ENCODE peak calls at places on chromosomes 5 and 9, in seven cellular contexts. V is effector memory CD4-positive, alpha-beta T cell; N is A549; S is iPS DF 6.9; T is ovary; F is adrenal gland; M is Panc1. U is an unnamed sample.

GRCh38 chr5:30500513-30500912 is 693.0 kb upstream of the CDH6 start:
- DNase-seq in V (no peak), N (no peak), S (no peak), T (no peak), F (no peak), M (no peak), U (no peak)

GRCh38 chr9:87502446-87503232 is 5.0 kb downstream of the DAPK1 start:
- DNase-seq in V (no peak), N (no peak), S (no peak), T (no peak), F (no peak), M (no peak), U (peak; percentile 98)

GRCh38 chr5:98771389-98772109 is 1.9 kb upstream of the RGMB start:
- DNase-seq in V (no peak), N (peak; percentile 88), S (peak; percentile 66), T (peak; percentile 37), F (peak; percentile 72), M (peak; percentile 92), U (peak; percentile 60)

GRCh38 chr5:96087939-96088338 is 126.3 kb upstream of the ELL2 start:
- DNase-seq in V (no peak), N (no peak), S (no peak), T (no peak), F (no peak), M (no peak), U (no peak)

GRCh38 chr5:127785098-127785927 is 82.1 kb downstream of the CCDC192 start:
- DNase-seq in V (peak; percentile 11), N (no peak), S (no peak), T (no peak), F (no peak), M (no peak), U (no peak)

GRCh38 chr5:9176641-9177040 is 369.2 kb downstream of the SEMA5A start:
- DNase-seq in V (no peak), N (no peak), S (no peak), T (no peak), F (no peak), M (no peak), U (no peak)

GRCh38 chr9:71271602-71272001 is 150.2 kb upstream of the TRPM3 start:
- DNase-seq in V (no peak), N (no peak), S (no peak), T (no peak), F (no peak), M (no peak), U (no peak)

GRCh38 chr5:159442210-159442850 is 112.0 kb upstream of the IL12B start:
- DNase-seq in V (no peak), N (no peak), S (peak; percentile 11), T (peak; percentile 39), F (no peak), M (no peak), U (no peak)

GRCh38 chr9:99451121-99451606 is 229.1 kb downstream of the SEC61B start:
- DNase-seq in V (no peak), N (no peak), S (no peak), T (no peak), F (peak; percentile 75), M (no peak), U (no peak)

GRCh38 chr5:141914154-141914743 is 9.4 kb upstream of the DELE1 start:
- DNase-seq in V (no peak), N (no peak), S (no peak), T (no peak), F (peak; percentile 59), M (no peak), U (no peak)

GRCh38 chr5:176888016-176888864 is 10.9 kb downstream of the HK3 start:
- DNase-seq in V (no peak), N (no peak), S (no peak), T (no peak), F (no peak), M (no peak), U (no peak)

GRCh38 chr9:70412678-70413426 is 1.6 kb downstream of the KLF9 start:
- DNase-seq in V (peak; percentile 36), N (peak; percentile 53), S (no peak), T (peak; percentile 94), F (peak; percentile 95), M (no peak), U (no peak)

GRCh38 chr5:197892-198489 is 6.7 kb downstream of the LRRC14B start:
- DNase-seq in V (no peak), N (no peak), S (no peak), T (peak; percentile 8), F (no peak), M (no peak), U (no peak)

GRCh38 chr5:63233906-63234305 is 655.3 kb downstream of the LRRC70 start:
- DNase-seq in V (no peak), N (no peak), S (no peak), T (no peak), F (no peak), M (no peak), U (no peak)

GRCh38 chr5:30458681-30459080 is 734.8 kb upstream of the CDH6 start:
- DNase-seq in V (no peak), N (no peak), S (no peak), T (no peak), F (no peak), M (no peak), U (no peak)

GRCh38 chr5:102778478-102778877 is 23.4 kb downstream of the PAM start:
- DNase-seq in V (no peak), N (no peak), S (no peak), T (no peak), F (peak; percentile 24), M (no peak), U (no peak)

GRCh38 chr5:17398439-17398838 is 99.6 kb upstream of the TAF11L2 start:
- DNase-seq in V (no peak), N (no peak), S (no peak), T (no peak), F (no peak), M (no peak), U (no peak)

GRCh38 chr5:168140256-168140655 is 151.2 kb upstream of the WWC1 start:
- DNase-seq in V (no peak), N (no peak), S (no peak), T (no peak), F (no peak), M (no peak), U (no peak)

DNA sequence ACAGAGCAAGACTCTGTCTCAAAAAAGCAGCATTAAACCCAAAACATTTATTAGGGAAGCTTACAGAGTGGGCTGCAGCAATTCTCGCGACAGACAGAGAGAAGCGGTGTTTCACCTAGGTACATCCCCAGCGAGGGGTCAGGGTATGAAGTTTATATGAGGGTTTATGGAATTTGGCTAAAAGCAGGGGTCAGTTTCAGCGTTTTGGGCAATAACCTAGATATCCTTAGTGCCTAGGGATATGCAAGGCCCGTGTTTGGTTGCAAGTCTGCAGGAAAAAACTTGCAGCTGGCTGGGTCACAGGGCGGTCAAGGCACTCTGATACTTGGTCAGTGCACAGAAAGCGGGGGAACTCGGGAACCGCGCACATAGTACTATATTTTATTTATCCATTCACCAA is 649 bp upstream of the GLE1 start:
- DNase-seq in V (no peak), N (no peak), S (no peak), T (peak; percentile 47), F (peak; percentile 48), M (no peak), U (peak; percentile 38)
- H3K27ac ChIP-seq in V (no peak overlapping the region), N (peak overlapping the region; percentile 84), S (no peak overlapping the region), T (no peak overlapping the region), F (no peak overlapping the region), M (peak overlapping the region; percentile 78), U (no peak overlapping the region)

DNA sequence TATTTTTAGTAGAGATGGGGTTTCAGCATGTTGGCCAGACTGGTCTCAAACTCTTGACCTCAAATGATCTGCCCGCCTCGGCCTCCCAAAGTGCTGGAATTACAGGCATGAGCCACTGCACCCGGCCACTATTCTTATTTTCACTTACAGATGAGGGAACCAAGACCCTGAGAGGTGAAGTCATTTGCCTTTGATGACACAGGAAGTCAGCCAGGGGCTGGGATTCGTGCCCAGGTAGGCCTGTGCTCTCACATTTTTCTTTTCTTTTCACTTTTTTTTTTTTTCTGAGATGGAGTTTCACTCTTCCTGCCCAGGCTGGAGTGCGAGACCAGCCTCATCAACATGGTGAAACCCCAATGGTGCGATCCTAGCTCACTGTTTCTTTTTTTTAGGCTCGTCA is 22.2 kb downstream of the ENG start:
- DNase-seq in V (no peak), N (no peak), S (no peak), T (peak; percentile 46), F (peak; percentile 8), M (no peak), U (no peak)
- H3K27ac ChIP-seq in V (no peak overlapping the region), N (no peak overlapping the region), S (no peak overlapping the region), T (peak overlapping the region; percentile 23), F (peak overlapping the region; percentile 57), M (no peak overlapping the region), U (no peak overlapping the region)

GRCh38 chr9:133352635-133353340 is 3.5 kb downstream of the SURF1 start:
- DNase-seq in V (no peak), N (no peak), S (no peak), T (no peak), F (no peak), M (no peak), U (no peak)

GRCh38 chr9:133349965-133350624 is 2.1 kb downstream of the RPL7A start:
- DNase-seq in V (no peak), N (no peak), S (no peak), T (no peak), F (no peak), M (no peak), U (no peak)

GRCh38 chr9:133351908-133352634 is 4.1 kb downstream of the RPL7A start:
- DNase-seq in V (no peak), N (peak; percentile 72), S (no peak), T (no peak), F (peak; percentile 61), M (no peak), U (peak; percentile 54)

GRCh38 chr9:133353548-133353947 is 2.7 kb downstream of the SURF1 start:
- DNase-seq in V (no peak), N (no peak), S (no peak), T (no peak), F (no peak), M (no peak), U (no peak)

DNA sequence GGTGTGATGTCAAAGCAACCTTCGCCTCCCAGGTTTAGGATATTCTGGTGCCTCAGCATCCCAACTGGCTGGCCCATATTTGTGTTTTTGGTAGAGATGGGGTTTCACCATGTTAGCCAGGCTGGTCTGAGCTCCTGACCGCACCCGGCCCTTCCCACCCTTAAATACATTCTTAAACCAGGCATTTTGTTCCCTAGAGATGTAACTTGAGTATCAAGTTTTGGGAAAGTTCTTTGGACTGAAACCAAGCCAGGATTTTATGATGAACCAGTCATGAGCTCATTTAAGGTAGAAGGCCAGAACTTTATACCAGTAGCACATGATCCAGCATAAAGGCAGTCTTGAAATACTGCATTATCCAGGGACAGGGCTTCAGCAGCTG is 3.5 kb downstream of the RPL7A start:
- DNase-seq in V (no peak), N (no peak), S (no peak), T (no peak), F (no peak), M (no peak), U (no peak)
- H3K27ac ChIP-seq in V (no peak overlapping the region), N (no peak overlapping the region), S (no peak overlapping the region), T (no peak overlapping the region), F (peak overlapping the region; percentile 24), M (no peak overlapping the region), U (no peak overlapping the region)

DNA sequence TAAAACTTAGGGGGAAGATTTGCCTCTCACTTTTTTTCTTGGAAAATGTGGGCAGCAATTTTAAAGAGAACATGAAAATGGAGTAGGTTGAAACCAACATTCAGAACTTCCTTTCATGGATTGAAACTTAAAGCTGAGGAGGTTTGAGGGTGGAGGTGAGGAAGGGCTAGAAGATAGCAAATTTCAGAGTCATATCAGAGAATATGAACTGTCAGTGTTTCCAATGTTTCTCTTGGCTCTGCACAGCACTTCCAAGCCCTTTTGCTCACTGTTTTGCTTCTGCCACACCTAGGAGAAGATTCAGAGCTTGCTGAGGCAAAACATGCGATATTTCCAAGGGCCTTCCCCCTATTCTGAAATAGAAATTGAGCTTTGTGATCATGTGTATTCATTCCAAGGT is 281.0 kb downstream of the AOPEP start:
- DNase-seq in V (no peak), N (no peak), S (no peak), T (no peak), F (peak; percentile 38), M (no peak), U (no peak)
- H3K27ac ChIP-seq in V (no peak overlapping the region), N (peak overlapping the region; percentile 100), S (no peak overlapping the region), T (peak overlapping the region; percentile 66), F (peak overlapping the region; percentile 99), M (peak overlapping the region; percentile 97), U (peak overlapping the region; percentile 90)

U was measured in PC-9.